ENCODE peak calls at places on chromosomes 7 and 10, in eight cellular contexts. U is A549; D is left ventricle myocardium inferior; W is endothelial cell of umbilical vein; X is naive thymus-derived CD4-positive, alpha-beta T cell; A is caudate nucleus; E is substantia nigra; K is esophagus muscularis mucosa. P is an unnamed sample.

GRCh38 chr10:75019360-75019759 is 92.1 kb upstream of the SAMD8 start:
- DNase-seq in U (peak), D (no peak), W (peak), X (peak), A (no peak), E (no peak), K (no peak), P (no peak)

GRCh38 chr7:87784424-87784823 is 91.7 kb downstream of the SLC25A40 start:
- DNase-seq in U (no peak), D (no peak), W (no peak), X (no peak), A (no peak), E (no peak), K (no peak), P (no peak)

GRCh38 chr7:99648843-99649242 is 31.0 kb downstream of the CYP3A5 start:
- DNase-seq in U (no peak), D (no peak), W (no peak), X (no peak), A (no peak), E (no peak), K (no peak), P (no peak)

GRCh38 chr10:59991661-59992060 is 85.3 kb upstream of the CCDC6 start:
- DNase-seq in U (peak), D (no peak), W (peak), X (no peak), A (no peak), E (no peak), K (no peak), P (no peak)

GRCh38 chr10:93745411-93746065 is 12.2 kb upstream of the LGI1 start:
- DNase-seq in U (peak), D (no peak), W (no peak), X (no peak), A (no peak), E (no peak), K (no peak), P (no peak)

GRCh38 chr10:14074062-14074884 is 256.5 kb downstream of the FRMD4A start:
- DNase-seq in U (peak), D (peak), W (peak), X (no peak), A (no peak), E (no peak), K (peak), P (no peak)

GRCh38 chr10:35564276-35564982 is 40.7 kb upstream of the GJD4 start:
- DNase-seq in U (no peak), D (peak), W (peak), X (no peak), A (no peak), E (no peak), K (no peak), P (no peak)

GRCh38 chr7:77727936-77728701 is 31.9 kb downstream of the RSBN1L start:
- DNase-seq in U (peak), D (no peak), W (peak), X (peak), A (no peak), E (no peak), K (peak), P (peak)

GRCh38 chr10:121736315-121737002 is 138.2 kb upstream of the FGFR2 start:
- DNase-seq in U (no peak), D (no peak), W (peak), X (no peak), A (no peak), E (no peak), K (no peak), P (no peak)

GRCh38 chr10:64477791-64478190 is 956.6 kb downstream of the REEP3 start:
- DNase-seq in U (no peak), D (no peak), W (no peak), X (no peak), A (no peak), E (no peak), K (no peak), P (no peak)

GRCh38 chr7:15049157-15049556 is 146.6 kb upstream of the DGKB start:
- DNase-seq in U (no peak), D (no peak), W (no peak), X (no peak), A (no peak), E (no peak), K (no peak), P (no peak)

GRCh38 chr10:63825111-63825510 is 303.9 kb downstream of the REEP3 start:
- DNase-seq in U (no peak), D (no peak), W (no peak), X (no peak), A (no peak), E (no peak), K (no peak), P (no peak)

GRCh38 chr10:78578929-78579328 is 489.8 kb upstream of the ZMIZ1 start:
- DNase-seq in U (no peak), D (no peak), W (no peak), X (no peak), A (no peak), E (no peak), K (no peak), P (no peak)

GRCh38 chr7:47180268-47180826 is 401.6 kb downstream of the TNS3 start:
- DNase-seq in U (peak), D (peak), W (peak), X (no peak), A (no peak), E (no peak), K (no peak), P (no peak)

GRCh38 chr7:44151679-44152355 is 10.7 kb upstream of the MYL7 start:
- DNase-seq in U (no peak), D (no peak), W (no peak), X (no peak), A (no peak), E (no peak), K (no peak), P (no peak)

GRCh38 chr10:66215921-66216320 is 709.9 kb upstream of the LRRTM3 start:
- DNase-seq in U (no peak), D (no peak), W (no peak), X (no peak), A (no peak), E (no peak), K (no peak), P (no peak)

GRCh38 chr10:64086083-64086772 is 565.0 kb downstream of the REEP3 start:
- DNase-seq in U (no peak), D (no peak), W (no peak), X (no peak), A (no peak), E (no peak), K (no peak), P (no peak)

GRCh38 chr7:30163231-30163894 is 28.6 kb downstream of the MTURN start:
- DNase-seq in U (no peak), D (no peak), W (peak), X (no peak), A (peak), E (peak), K (no peak), P (no peak)

GRCh38 chr10:6840766-6841165 is 260.7 kb upstream of the PRKCQ start:
- DNase-seq in U (no peak), D (no peak), W (no peak), X (no peak), A (no peak), E (no peak), K (no peak), P (no peak)

GRCh38 chr7:118068-118802 is 74.1 kb upstream of the FAM20C start:
- DNase-seq in U (no peak), D (no peak), W (no peak), X (no peak), A (no peak), E (no peak), K (peak), P (no peak)

GRCh38 chr7:120591-120991 is 71.8 kb upstream of the FAM20C start:
- DNase-seq in U (no peak), D (no peak), W (no peak), X (no peak), A (no peak), E (no peak), K (peak), P (no peak)

GRCh38 chr7:119377-120163 is 72.8 kb upstream of the FAM20C start:
- DNase-seq in U (no peak), D (peak), W (no peak), X (no peak), A (no peak), E (peak), K (peak), P (no peak)

GRCh38 chr7:120164-120555 is 72.2 kb upstream of the FAM20C start:
- DNase-seq in U (no peak), D (no peak), W (no peak), X (no peak), A (no peak), E (no peak), K (peak), P (no peak)

GRCh38 chr7:118803-119376 is 73.5 kb upstream of the FAM20C start:
- DNase-seq in U (no peak), D (peak), W (no peak), X (no peak), A (no peak), E (no peak), K (peak), P (no peak)
- H3K27ac ChIP-seq in U (no peak), D (peak), W (no peak), X (no peak), A (peak), E (peak), K (no peak), P (no peak)

DNA sequence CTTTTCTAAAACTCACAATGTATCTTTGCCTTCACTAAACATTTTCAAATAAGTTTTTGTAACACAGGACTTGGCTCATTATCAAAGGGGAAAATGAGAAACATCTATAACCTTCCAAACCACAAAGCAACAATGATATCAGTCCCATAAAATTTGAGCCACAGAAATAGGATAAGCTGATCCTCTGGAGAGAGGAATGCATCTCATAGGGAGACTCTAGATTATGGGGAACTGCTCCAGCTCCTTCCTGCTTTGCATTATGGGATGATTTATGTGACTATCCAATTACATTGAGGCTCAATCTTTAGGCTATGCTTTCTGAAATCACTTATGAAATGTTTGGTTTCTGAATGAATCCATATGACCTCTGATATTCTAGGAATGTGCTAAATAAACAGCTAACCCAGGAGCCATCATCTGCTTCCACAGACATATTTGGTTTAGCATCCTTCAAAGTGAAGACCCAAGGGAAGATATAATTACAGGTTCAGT is 70.4 kb downstream of the CUBN start:
- DNase-seq in U (peak), D (no peak), W (no peak), X (no peak), A (no peak), E (no peak), K (no peak), P (no peak)
- H3K27ac ChIP-seq in U (peak), D (no peak), W (peak), X (no peak), A (no peak), E (no peak), K (no peak), P (no peak)

GRCh38 chr7:1292972-1293830 is 60.5 kb downstream of the UNCX start:
- DNase-seq in U (no peak), D (no peak), W (no peak), X (no peak), A (no peak), E (no peak), K (no peak), P (no peak)
- H3K27ac ChIP-seq in U (no peak), D (no peak), W (no peak), X (no peak), A (no peak), E (no peak), K (no peak), P (no peak)

GRCh38 chr7:93147358-93147757 is 827 bp downstream of the SAMD9L start:
- DNase-seq in U (peak), D (peak), W (peak), X (peak), A (no peak), E (no peak), K (no peak), P (peak)

GRCh38 chr7:93146465-93147127 is 1.6 kb downstream of the SAMD9L start:
- DNase-seq in U (no peak), D (no peak), W (no peak), X (no peak), A (no peak), E (no peak), K (no peak), P (no peak)

GRCh38 chr7:93148727-93149126 is 542 bp upstream of the SAMD9L start:
- DNase-seq in U (no peak), D (no peak), W (peak), X (no peak), A (no peak), E (no peak), K (no peak), P (no peak)

GRCh38 chr7:93146036-93146435 is 2.1 kb downstream of the SAMD9L start:
- DNase-seq in U (no peak), D (no peak), W (peak), X (no peak), A (no peak), E (no peak), K (no peak), P (no peak)

GRCh38 chr7:93148135-93148534 is at the start of gene SAMD9L:
- DNase-seq in U (peak), D (no peak), W (peak), X (peak), A (no peak), E (no peak), K (no peak), P (no peak)
- H3K27ac ChIP-seq in U (peak), D (peak), W (peak), X (peak), A (no peak), E (no peak), K (peak), P (peak)

DNA sequence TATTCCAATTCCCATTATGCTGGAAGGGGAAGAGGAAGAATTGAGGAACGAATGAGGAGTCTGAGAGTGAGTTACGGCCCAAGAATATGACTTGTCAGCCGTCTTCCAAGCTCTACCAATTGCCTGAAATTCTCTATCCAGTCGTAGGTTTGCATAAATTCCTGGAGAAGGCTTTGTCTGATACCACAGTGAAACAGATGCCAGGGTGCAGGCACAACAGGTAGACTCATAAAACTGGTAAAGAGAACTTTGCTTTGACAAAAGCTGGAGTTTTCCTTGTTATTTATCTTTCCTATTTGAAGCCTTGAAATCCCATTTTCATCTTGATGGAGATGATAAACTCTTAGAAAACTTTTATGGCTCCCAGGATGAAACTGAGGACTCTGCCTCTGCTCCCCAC is 251.2 kb downstream of the KCNMA1 start:
- DNase-seq in U (no peak), D (no peak), W (no peak), X (no peak), A (no peak), E (no peak), K (no peak), P (no peak)
- H3K27ac ChIP-seq in U (peak), D (no peak), W (peak), X (no peak), A (peak), E (no peak), K (peak), P (no peak)

GRCh38 chr7:68272507-68272906 is 1275.9 kb downstream of the TYW1 start:
- DNase-seq in U (no peak), D (no peak), W (no peak), X (no peak), A (no peak), E (no peak), K (no peak), P (no peak)

GRCh38 chr7:68279827-68280400 is 1283.3 kb downstream of the TYW1 start:
- DNase-seq in U (no peak), D (no peak), W (no peak), X (no peak), A (no peak), E (no peak), K (peak), P (no peak)

GRCh38 chr7:68280931-68281330 is 1284.3 kb downstream of the TYW1 start:
- DNase-seq in U (no peak), D (no peak), W (no peak), X (no peak), A (no peak), E (no peak), K (peak), P (no peak)

DNA sequence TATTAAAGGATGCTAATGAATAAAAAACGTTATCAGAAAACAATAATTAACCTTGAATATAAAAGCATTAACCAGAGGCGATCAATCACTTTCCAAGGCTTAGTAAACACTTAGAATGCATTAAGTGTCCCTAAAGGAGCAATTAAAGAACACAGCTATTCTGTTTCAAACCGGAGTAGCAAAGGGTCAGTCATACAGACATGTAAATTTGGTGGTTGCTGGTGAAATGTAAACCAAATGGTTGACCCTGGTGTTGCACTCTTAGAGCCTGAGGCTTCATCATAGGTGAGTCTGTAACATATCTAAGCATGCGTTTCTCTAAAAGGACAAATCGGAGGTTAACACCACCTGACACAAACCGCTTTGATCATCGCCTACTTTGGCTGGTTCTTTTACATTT is 1280.1 kb downstream of the TYW1 start:
- DNase-seq in U (no peak), D (no peak), W (no peak), X (no peak), A (no peak), E (no peak), K (peak), P (no peak)
- H3K27ac ChIP-seq in U (no peak), D (no peak), W (no peak), X (no peak), A (no peak), E (no peak), K (no peak), P (no peak)

GRCh38 chr10:82934947-82935346 is 1060.0 kb downstream of the NRG3 start:
- DNase-seq in U (no peak), D (no peak), W (no peak), X (no peak), A (no peak), E (no peak), K (no peak), P (no peak)
- H3K27ac ChIP-seq in U (no peak), D (no peak), W (no peak), X (no peak), A (no peak), E (no peak), K (no peak), P (no peak)

GRCh38 chr7:131370523-131370968 is 42.9 kb downstream of the MKLN1 start:
- DNase-seq in U (no peak), D (no peak), W (no peak), X (peak), A (no peak), E (no peak), K (no peak), P (peak)
- H3K27ac ChIP-seq in U (peak), D (no peak), W (no peak), X (no peak), A (no peak), E (no peak), K (no peak), P (no peak)

DNA sequence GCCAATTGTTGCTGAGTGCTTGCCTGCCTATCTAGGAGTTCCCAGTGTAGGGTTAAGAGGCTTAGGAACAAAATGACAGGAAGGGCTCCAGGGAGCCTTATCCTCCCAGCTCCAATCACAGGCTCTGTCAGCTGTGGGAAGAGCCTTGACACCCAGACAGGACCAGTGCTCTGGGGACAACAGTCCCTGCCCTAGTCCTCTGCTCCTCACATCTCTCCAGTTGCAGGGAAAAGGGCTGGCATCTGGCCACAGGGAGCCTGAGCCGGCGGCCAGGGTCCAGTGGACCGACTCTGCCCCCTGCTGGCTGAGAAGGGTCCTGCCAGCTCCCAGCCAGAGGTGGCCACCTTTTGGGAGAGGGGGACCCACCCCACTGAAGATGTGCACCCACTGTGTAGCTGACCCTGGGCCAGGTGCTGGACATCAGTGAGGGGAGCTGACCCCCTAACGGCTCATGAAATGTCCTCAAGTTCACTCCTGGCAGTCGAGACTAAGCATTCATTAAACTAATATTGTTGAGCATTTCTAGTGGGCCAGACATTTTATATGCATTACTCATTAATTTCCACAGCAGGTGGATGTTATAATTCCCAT is 17.6 kb downstream of the DNAJB12 start:
- DNase-seq in U (peak), D (peak), W (peak), X (peak), A (peak), E (peak), K (no peak), P (peak)
- H3K27ac ChIP-seq in U (peak), D (peak), W (peak), X (peak), A (peak), E (peak), K (peak), P (no peak)

P was measured in CD8-positive, alpha-beta T cell.